ENCODE peak calls at places on chromosomes 6 and 20, in five cellular contexts. Y, Q, O, T and S are unnamed samples. For H3K36me3, the result is how much of the 10 kb centered on the place peaks cover.

GRCh38 chr6:34233867-34234266 is 2.8 kb upstream of the HMGA1 start:
- DNase-seq in O (peak), Y (no peak), Q (no peak), T (peak), S (no peak)

GRCh38 chr20:37543828-37544227 is 16.2 kb upstream of the BLCAP start:
- DNase-seq in Q (no peak), O (no peak), Y (peak), T (no peak), S (no peak)

GRCh38 chr20:34299925-34300806 is 3.0 kb downstream of the AHCY start:
- DNase-seq in T (no peak), O (no peak), Q (no peak), Y (no peak), S (no peak)

GRCh38 chr6:130574146-130574545 is 208.3 kb downstream of the TMEM200A start:
- DNase-seq in O (no peak), T (no peak), Q (no peak), Y (no peak), S (no peak)

GRCh38 chr6:25968769-25969168 is 6.2 kb downstream of the TRIM38 start:
- DNase-seq in Q (no peak), T (no peak), Y (no peak), O (no peak), S (no peak)

GRCh38 chr20:61742097-61742805 is 323.4 kb downstream of the TAF4 start:
- DNase-seq in Y (no peak), Q (no peak), T (peak), O (peak), S (no peak)

GRCh38 chr6:105326838-105327745 is 75.8 kb downstream of the PREP start:
- DNase-seq in Q (peak), Y (peak), T (peak), O (no peak), S (no peak)

GRCh38 chr6:166707045-166707444 is 80.0 kb upstream of the RPS6KA2 start:
- DNase-seq in T (peak), O (peak), Q (peak), Y (peak), S (peak)

GRCh38 chr6:135372758-135373157 is 124.8 kb downstream of the AHI1 start:
- DNase-seq in Q (no peak), Y (peak), O (no peak), T (no peak), S (no peak)

GRCh38 chr20:35575958-35576357 is 34.1 kb downstream of the ERGIC3 start:
- DNase-seq in T (peak), Q (no peak), O (no peak), Y (no peak), S (no peak)

GRCh38 chr6:142155895-142156757 is 9.1 kb downstream of the VTA1 start:
- DNase-seq in Q (no peak), T (no peak), Y (no peak), O (no peak), S (no peak)

GRCh38 chr20:40754372-40754943 is 65.4 kb upstream of the MAFB start:
- DNase-seq in Y (no peak), O (peak), T (peak), Q (peak), S (no peak)

GRCh38 chr6:25670208-25670607 is 18.2 kb downstream of the SCGN start:
- DNase-seq in Y (no peak), O (no peak), T (no peak), Q (no peak), S (no peak)

GRCh38 chr20:25389858-25390537 is 637 bp downstream of the ABHD12 start:
- DNase-seq in Y (no peak), Q (peak), O (peak), T (peak), S (peak)

GRCh38 chr6:47379328-47379727 is 69.6 kb upstream of the TNFRSF21 start:
- DNase-seq in Q (no peak), Y (no peak), O (no peak), T (no peak), S (no peak)

GRCh38 chr6:10505529-10505928 is 15.6 kb upstream of the GCNT2 start:
- DNase-seq in Y (no peak), Q (no peak), O (no peak), T (no peak), S (no peak)

GRCh38 chr6:87944541-87944954 is 103.1 kb upstream of the SPACA1 start:
- DNase-seq in Y (peak), Q (peak), O (no peak), T (peak), S (no peak)

GRCh38 chr20:44166477-44166876 is 20.5 kb downstream of the JPH2 start:
- DNase-seq in Y (no peak), T (peak), O (no peak), Q (peak), S (no peak)

GRCh38 chr6:408148-408547 is 16.6 kb downstream of the IRF4 start:
- DNase-seq in Y (no peak), Q (no peak), O (no peak), T (no peak), S (no peak)

GRCh38 chr6:105545206-105545920 is 142.5 kb upstream of the PREP start:
- DNase-seq in Q (no peak), T (no peak), O (no peak), Y (no peak), S (no peak)

GRCh38 chr6:14671261-14671681 is 553.7 kb downstream of the CD83 start:
- DNase-seq in Y (no peak), Q (no peak), T (peak), O (no peak), S (no peak)

GRCh38 chr6:401994-402640 is 10.6 kb downstream of the IRF4 start:
- DNase-seq in Q (no peak), O (no peak), Y (no peak), T (no peak), S (no peak)

GRCh38 chr6:40042232-40042631 is 108.0 kb upstream of the MOCS1 start:
- DNase-seq in Y (no peak), Q (no peak), O (no peak), T (no peak), S (no peak)

GRCh38 chr6:42690151-42690702 is 32.2 kb downstream of the PRPH2 start:
- DNase-seq in T (no peak), Y (no peak), Q (no peak), O (no peak), S (no peak)
- H3K27ac ChIP-seq in T (peak), Y (no peak), Q (peak), O (no peak), S (peak)

GRCh38 chr6:71134929-71135642 is 153.5 kb upstream of the OGFRL1 start:
- DNase-seq in T (no peak), Q (no peak), Y (no peak), O (no peak), S (no peak)

GRCh38 chr6:71139249-71139648 is 149.4 kb upstream of the OGFRL1 start:
- DNase-seq in T (no peak), Q (no peak), O (no peak), Y (peak), S (no peak)

DNA sequence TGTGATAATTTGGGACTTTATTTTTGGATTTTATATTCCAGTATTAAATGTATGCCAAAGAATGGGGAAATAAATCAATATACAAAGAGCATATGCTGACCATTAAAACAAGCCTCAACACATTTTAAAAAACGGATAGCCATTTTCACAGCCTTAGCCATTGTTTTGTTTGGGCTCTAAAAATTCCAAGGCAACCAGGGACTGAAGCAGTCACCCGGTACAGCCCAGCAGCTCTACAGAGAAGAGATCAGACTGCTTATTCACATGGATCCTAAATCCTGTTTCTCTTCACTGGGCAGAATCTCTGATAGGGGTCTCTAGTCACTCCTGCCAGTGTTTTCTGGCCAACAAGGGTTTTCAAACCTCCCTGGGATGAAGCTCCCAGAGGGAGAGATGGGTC is 150.2 kb upstream of the OGFRL1 start:
- DNase-seq in T (no peak), Y (no peak), O (no peak), Q (no peak), S (no peak)
- H3K4me3 ChIP-seq in T (no peak), Y (no peak), O (no peak), Q (no peak), S (no peak)

DNA sequence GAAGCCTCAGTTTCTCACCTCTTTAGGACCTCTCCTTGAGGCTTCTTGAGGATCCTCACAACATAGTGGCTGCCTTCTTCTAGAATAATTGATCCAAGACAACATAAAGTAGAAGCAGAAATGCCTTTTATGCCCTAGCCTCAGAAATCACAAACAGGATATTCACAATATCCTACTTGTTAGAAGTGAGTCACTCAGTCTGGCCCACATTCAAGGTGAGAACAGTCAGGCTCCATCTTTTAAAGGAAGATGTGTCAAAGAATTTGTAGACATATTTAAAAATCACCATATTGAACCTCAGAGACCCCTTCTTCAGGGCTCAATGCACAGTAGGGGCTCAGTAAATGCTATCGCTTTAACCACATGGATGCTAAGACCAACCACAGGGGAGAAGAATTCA is 20.8 kb upstream of the FAM83D start:
- DNase-seq in O (no peak), Q (no peak), T (no peak), Y (no peak), S (no peak)
- H3K36me3 ChIP-seq in O (under half), Q (under half), T (under half), Y (under half), S (under half)

DNA sequence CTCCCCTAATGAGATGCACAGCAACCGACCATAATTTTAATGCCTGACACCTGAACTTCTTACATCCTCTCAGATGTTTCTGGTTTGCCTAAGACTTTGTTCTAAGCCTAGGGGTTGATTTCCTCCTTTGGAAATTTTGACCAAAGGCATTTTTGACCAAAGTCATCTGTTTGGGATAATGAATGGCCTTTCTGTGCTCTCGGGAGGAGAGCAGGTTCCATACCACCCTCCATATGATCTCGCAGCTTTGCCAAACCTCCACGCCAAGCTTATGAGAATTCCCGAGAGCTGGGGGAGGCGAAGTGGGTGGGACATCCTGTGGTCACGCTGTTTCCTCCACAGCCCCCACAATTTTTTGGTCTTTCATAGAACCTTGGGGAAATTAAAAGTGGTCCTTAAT is 91.7 kb downstream of the SCML4 start:
- DNase-seq in T (no peak), Q (no peak), Y (no peak), O (no peak), S (no peak)
- H3K27ac ChIP-seq in T (no peak), Q (no peak), Y (no peak), O (no peak), S (no peak)

GRCh38 chr20:50679753-50680105 is 11.6 kb downstream of the RIPOR3 start:
- DNase-seq in Y (no peak), O (no peak), T (no peak), Q (no peak), S (no peak)

GRCh38 chr20:50680106-50680960 is 11.0 kb downstream of the RIPOR3 start:
- DNase-seq in Y (no peak), O (peak), T (peak), Q (peak), S (no peak)

GRCh38 chr20:50682065-50682464 is 9.3 kb downstream of the RIPOR3 start:
- DNase-seq in Q (no peak), T (no peak), Y (no peak), O (no peak), S (no peak)

GRCh38 chr20:50682947-50683530 is 8.3 kb downstream of the RIPOR3 start:
- DNase-seq in T (no peak), O (no peak), Q (no peak), Y (no peak), S (no peak)

DNA sequence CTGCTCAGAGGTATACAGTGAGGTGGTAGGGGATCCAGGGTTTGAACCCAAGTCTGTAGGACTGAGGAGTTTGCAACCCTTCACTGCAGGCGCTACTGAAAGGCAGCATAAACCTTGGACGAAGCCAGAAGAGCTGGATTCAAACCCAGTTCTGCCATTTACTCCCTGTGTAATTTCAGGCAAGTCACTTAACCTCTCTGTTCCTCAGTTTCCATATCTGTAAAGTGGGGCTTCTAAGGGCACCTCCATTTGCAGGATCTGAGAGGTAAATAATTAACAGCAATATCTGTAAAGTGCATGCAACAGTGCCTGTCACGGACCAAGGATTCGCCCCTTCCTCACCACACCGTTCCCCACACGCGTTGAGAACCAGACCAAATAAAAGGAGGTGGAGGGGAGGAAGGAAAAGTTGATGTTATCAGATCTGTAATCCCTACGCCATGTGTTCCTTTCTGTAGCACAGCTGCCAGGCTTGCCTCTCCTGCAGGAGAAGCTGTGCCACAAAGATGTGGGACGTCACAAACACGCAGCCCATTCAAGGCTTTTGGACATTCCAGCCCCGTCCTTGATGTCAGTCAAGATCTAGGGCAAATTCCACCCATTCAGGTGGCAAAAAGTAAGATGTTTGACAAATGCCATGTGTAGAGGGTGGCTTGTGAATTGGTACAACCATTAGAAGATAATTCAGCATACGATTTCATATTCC is 9.8 kb downstream of the RIPOR3 start:
- DNase-seq in T (no peak), Q (no peak), Y (no peak), O (no peak), S (no peak)
- H3K4me3 ChIP-seq in T (no peak), Q (no peak), Y (no peak), O (no peak), S (no peak)

DNA sequence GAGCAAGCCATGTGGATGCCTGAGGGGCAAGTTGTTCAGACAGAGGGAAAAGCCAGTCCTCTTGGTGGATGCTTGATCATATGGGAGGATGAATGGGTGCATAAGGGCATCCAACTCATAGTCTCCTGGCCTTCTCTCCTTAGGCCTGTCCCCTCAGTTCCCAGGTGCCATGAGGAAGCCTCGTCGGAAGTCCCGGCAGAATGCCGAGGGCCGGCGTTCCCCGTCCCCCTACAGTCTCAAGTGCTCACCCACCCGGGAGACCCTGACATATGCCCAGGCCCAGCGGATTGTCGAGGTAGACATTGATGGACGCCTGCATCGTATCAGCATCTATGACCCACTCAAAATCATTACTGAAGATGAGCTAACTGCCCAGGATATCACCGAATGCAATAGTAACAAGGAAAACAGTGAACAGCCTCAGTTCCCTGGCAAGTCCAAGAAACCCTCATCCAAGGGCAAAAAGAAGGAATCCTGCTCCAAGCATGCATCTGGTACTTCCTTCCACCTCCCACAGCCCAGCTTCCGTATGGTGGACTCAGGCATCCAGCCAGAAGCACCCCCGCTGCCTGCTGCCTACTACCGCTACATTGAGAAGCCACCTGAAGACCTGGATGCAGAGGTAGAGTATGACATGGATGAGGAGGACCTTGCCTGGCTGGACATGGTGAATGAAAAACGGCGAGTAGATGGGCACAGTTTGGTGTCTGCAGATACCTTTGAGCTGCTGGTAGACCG is 3.8 kb downstream of the BRPF3 start:
- DNase-seq in Q (no peak), O (no peak), T (no peak), Y (no peak), S (no peak)
- H3K36me3 ChIP-seq in Q (under half), O (under half), T (under half), Y (under half), S (under half)

DNA sequence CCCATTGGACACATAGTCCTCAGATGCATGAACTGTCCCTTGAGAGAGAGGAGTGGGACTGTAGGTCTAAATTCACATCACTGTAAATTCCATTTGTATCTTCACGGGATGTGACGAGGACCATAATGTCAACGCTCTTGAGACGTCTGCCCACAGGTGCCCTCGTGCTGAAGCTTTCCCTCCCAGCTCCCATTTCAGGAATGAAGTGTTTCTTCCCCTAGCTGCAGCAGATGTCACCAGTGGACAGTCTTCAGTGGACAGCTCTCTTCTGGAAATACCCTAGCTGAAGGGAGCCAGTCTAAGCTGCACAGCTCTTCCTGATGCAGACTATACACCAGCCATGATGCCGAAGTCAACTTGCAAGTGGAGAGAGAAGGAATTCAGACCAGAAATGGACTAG is 217.4 kb upstream of the ECI2 start:
- DNase-seq in Y (no peak), O (no peak), Q (no peak), T (no peak), S (no peak)
- H3K27ac ChIP-seq in Y (no peak), O (no peak), Q (peak), T (peak), S (no peak)

DNA sequence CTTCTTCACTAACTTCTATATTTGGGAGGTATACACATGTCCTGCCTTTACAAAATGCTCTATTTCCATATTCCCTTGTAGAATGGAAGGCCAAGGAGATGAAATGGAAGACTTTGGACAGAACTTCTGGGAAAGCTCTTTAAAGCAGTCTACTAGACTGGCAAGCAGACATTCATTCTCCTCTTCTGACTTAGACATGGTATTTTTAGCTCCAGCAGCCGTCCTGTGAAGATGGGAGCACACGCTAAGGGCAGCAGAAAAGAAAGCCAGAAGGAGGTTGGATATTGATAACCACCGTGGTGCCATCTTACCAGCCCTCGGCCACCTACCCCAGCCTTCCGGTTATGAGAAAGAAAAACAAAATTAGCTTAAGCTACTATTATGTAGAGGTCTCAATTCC is 70.1 kb upstream of the E2F3 start:
- DNase-seq in Q (no peak), Y (no peak), T (no peak), O (no peak), S (no peak)
- H3K4me3 ChIP-seq in Q (no peak), Y (no peak), T (no peak), O (no peak), S (no peak)

GRCh38 chr6:150966786-150967185 is 101.3 kb downstream of the MTHFD1L start:
- DNase-seq in Y (no peak), T (no peak), O (no peak), Q (no peak), S (no peak)

GRCh38 chr6:150967910-150968309 is 102.4 kb downstream of the MTHFD1L start:
- DNase-seq in O (no peak), Y (peak), T (no peak), Q (no peak), S (no peak)

GRCh38 chr6:150967381-150967780 is 101.9 kb downstream of the MTHFD1L start:
- DNase-seq in Y (no peak), T (no peak), Q (no peak), O (no peak), S (no peak)

GRCh38 chr6:150971230-150971629 is 105.7 kb downstream of the MTHFD1L start:
- DNase-seq in Q (no peak), T (no peak), O (no peak), Y (no peak), S (no peak)

GRCh38 chr6:150969901-150970300 is 104.4 kb downstream of the MTHFD1L start:
- DNase-seq in Y (no peak), Q (no peak), T (no peak), O (no peak), S (no peak)
- H3K36me3 ChIP-seq in Y (under half), Q (under half), T (under half), O (under half), S (under half)

GRCh38 chr6:155455766-155456165 is at the start of gene NOX3:
- DNase-seq in Y (no peak), T (no peak), O (no peak), Q (no peak), S (no peak)

GRCh38 chr6:155466546-155466945 is 10.9 kb upstream of the NOX3 start:
- DNase-seq in Y (no peak), Q (no peak), O (no peak), T (no peak), S (no peak)

DNA sequence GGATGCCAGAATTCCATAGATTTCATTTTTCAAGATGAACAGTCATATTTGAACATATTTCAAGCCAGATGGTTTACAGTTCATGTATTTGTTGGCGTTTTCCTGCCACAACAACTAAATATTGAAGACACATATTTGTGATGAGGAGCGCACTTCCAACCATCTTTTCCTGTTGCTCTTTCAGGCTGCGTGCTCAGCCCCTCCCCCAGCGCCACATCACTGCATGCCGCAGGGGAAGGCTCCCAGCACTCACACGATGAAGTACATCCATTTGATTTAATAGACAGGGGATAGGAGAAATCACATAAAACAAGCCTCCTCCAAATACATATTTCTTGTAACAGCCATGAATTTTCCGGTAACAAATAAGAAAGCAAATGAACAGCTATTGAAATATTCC is 6.0 kb upstream of the NOX3 start:
- DNase-seq in T (no peak), Y (no peak), O (no peak), Q (no peak), S (no peak)
- H3K27ac ChIP-seq in T (no peak), Y (no peak), O (no peak), Q (no peak), S (no peak)